ENCODE peak calls at places on chromosome X, in nine cellular contexts. K is sigmoid colon, U is transverse colon, H is H54, M is upper lobe of left lung, O is esophagus muscularis mucosa, A is uterus, G is tibial nerve, X is HepG2. J is an unnamed sample.
A peak's percentile ranks its signal among the peaks of the same experiment; 100 is the strongest.

GRCh38 chrX:93875621-93876282 is 201.7 kb downstream of the FAM133A start:
- DNase-seq in K (no peak), U (no peak), H (no peak), M (no peak), O (no peak), A (no peak), G (no peak), X (no peak), J (peak; percentile 0)

GRCh38 chrX:37993857-37994619 is 12.3 kb upstream of the SYTL5 start:
- DNase-seq in K (no peak), U (peak; percentile 68), H (no peak), M (no peak), O (no peak), A (no peak), G (no peak), X (peak; percentile 19), J (peak; percentile 2)

GRCh38 chrX:140190441-140191108 is 225.3 kb upstream of the CXorf66 start:
- DNase-seq in K (no peak), U (peak; percentile 7), H (no peak), M (no peak), O (no peak), A (no peak), G (no peak), X (no peak), J (no peak)

GRCh38 chrX:102835504-102836146 is 101.4 kb upstream of the RAB40AL start:
- DNase-seq in K (no peak), U (no peak), H (no peak), M (no peak), O (no peak), A (no peak), G (peak; percentile 5), X (peak; percentile 1), J (peak; percentile 62)

GRCh38 chrX:10296581-10296980 is 139.8 kb downstream of the CLCN4 start:
- DNase-seq in K (no peak), U (no peak), H (no peak), M (no peak), O (no peak), A (no peak), G (no peak), X (no peak), J (no peak)

GRCh38 chrX:55135171-55135570 is 46.4 kb downstream of the PAGE2 start:
- DNase-seq in K (no peak), U (peak; percentile 43), H (no peak), M (no peak), O (no peak), A (peak; percentile 16), G (peak; percentile 7), X (peak; percentile 39), J (peak; percentile 62)

GRCh38 chrX:148310402-148311200 is 189.8 kb upstream of the AFF2 start:
- DNase-seq in K (no peak), U (no peak), H (no peak), M (no peak), O (no peak), A (no peak), G (no peak), X (no peak), J (no peak)

GRCh38 chrX:153781428-153782047 is 697 bp downstream of the SRPK3 start:
- DNase-seq in K (no peak), U (no peak), H (no peak), M (no peak), O (no peak), A (no peak), G (no peak), X (no peak), J (no peak)

GRCh38 chrX:22748093-22748999 is 251.4 kb upstream of the DDX53 start:
- DNase-seq in K (no peak), U (peak; percentile 35), H (no peak), M (no peak), O (no peak), A (peak; percentile 27), G (peak; percentile 6), X (peak; percentile 13), J (peak; percentile 11)

GRCh38 chrX:15566244-15566643 is 34.5 kb downstream of the ACE2 start:
- DNase-seq in K (no peak), U (no peak), H (no peak), M (no peak), O (no peak), A (no peak), G (no peak), X (no peak), J (no peak)

GRCh38 chrX:141838016-141838415 is at the start of gene MAGEC3:
- DNase-seq in K (no peak), U (no peak), H (no peak), M (no peak), O (no peak), A (no peak), G (no peak), X (no peak), J (no peak)

GRCh38 chrX:6701085-6701484 is 166.2 kb upstream of the VCX3A start:
- DNase-seq in K (no peak), U (no peak), H (no peak), M (no peak), O (no peak), A (no peak), G (no peak), X (no peak), J (no peak)

GRCh38 chrX:154731881-154732280 is 19.0 kb downstream of the GAB3 start:
- DNase-seq in K (no peak), U (no peak), H (no peak), M (no peak), O (no peak), A (no peak), G (no peak), X (no peak), J (no peak)

GRCh38 chrX:155148724-155149537 is 67.3 kb upstream of the VBP1 start:
- DNase-seq in K (no peak), U (peak; percentile 15), H (no peak), M (no peak), O (no peak), A (no peak), G (peak; percentile 37), X (peak; percentile 15), J (peak; percentile 46)

GRCh38 chrX:134459683-134460004 is 321 bp upstream of the HPRT1 start:
- DNase-seq in K (no peak), U (no peak), H (no peak), M (no peak), O (no peak), A (no peak), G (no peak), X (peak; percentile 8), J (no peak)

GRCh38 chrX:16528620-16529019 is 121.3 kb upstream of the S100G start:
- DNase-seq in K (no peak), U (no peak), H (no peak), M (no peak), O (no peak), A (no peak), G (no peak), X (no peak), J (no peak)

GRCh38 chrX:49075347-49075746 is 1.5 kb upstream of the PRAF2 start:
- DNase-seq in K (no peak), U (no peak), H (no peak), M (no peak), O (no peak), A (no peak), G (no peak), X (no peak), J (peak; percentile 45)

GRCh38 chrX:49072712-49073095 is 1.1 kb downstream of the PRAF2 start:
- DNase-seq in K (no peak), U (no peak), H (no peak), M (no peak), O (no peak), A (no peak), G (no peak), X (no peak), J (no peak)

GRCh38 chrX:49071877-49072711 is 1.7 kb downstream of the PRAF2 start:
- DNase-seq in K (peak; percentile 94), U (peak; percentile 55), H (no peak), M (peak; percentile 88), O (no peak), A (peak; percentile 84), G (peak; percentile 68), X (no peak), J (peak; percentile 61)

GRCh38 chrX:49070988-49071387 is 2.8 kb downstream of the PRAF2 start:
- DNase-seq in K (no peak), U (no peak), H (no peak), M (no peak), O (no peak), A (no peak), G (no peak), X (no peak), J (no peak)

DNA sequence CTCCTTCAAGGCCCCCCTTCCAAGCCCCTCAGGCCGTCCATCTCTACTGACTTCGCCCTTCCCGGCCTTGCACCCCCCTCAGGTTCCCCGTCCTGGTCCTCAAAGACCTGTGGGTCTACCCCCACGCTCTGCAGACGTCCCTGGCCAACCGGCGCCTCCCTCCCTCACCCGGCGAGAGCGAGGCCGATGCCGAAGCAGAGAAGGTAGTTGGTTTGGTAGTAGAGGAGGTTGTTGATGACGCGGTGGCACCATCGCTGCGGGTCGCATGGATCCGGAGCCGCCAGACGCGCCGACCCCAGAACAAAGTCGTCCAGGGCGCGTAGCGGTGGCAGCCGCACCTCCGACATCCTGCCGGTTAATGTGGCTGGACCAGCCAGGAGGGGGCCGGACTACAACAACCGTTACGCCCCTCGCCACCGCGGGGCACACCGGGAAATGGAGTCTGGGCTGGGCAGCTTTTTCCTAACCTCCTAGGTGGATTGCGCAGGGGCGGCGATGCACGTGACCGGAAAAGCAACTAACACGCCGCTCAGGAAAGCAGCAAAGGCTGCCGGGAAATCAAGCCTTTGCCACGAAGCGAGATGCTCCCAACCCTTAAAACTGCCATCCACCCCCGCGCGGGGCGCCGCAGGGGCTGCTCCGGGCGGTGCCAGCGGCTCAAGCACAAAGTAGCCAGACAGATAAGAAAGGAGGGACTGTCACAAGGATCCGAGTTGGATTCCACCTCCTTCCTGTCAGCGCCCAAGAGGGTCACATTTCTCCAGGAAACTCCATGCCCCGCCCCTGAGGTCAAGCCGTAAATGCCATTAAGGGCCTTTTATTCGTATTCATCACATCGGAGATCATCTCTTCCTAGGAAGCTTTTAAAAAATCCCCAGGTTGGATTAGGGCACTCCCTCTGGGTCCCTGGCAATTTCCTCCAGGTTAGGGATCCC is at the start of gene PRAF2:
- DNase-seq in K (peak; percentile 97), U (peak; percentile 94), H (peak; percentile 60), M (peak; percentile 95), O (peak; percentile 96), A (peak; percentile 92), G (peak; percentile 89), X (no peak), J (peak; percentile 88)
- TF ChIP-seq POLR2A in K (no peak), U (peak; percentile 44), H (peak; percentile 81), M (no peak), O (no peak), A (peak; percentile 66), G (peak; percentile 58), X (no peak), J (peak; percentile 79)

GRCh38 chrX:150692837-150693781 is at the start of gene MTMR1:
- DNase-seq in K (peak; percentile 67), U (peak; percentile 42), H (no peak), M (peak; percentile 90), O (no peak), A (peak; percentile 39), G (no peak), X (no peak), J (peak; percentile 58)
- TF ChIP-seq POLR2A in K (no peak), U (no peak), H (no peak), M (peak; percentile 29), O (no peak), A (no peak), G (no peak), X (peak; percentile 56), J (no peak)

GRCh38 chrX:68498508-68499379 is at the start of gene YIPF6:
- DNase-seq in K (peak; percentile 90), U (peak; percentile 83), H (peak; percentile 61), M (peak; percentile 94), O (peak; percentile 88), A (peak; percentile 74), G (peak; percentile 59), X (peak; percentile 55), J (peak; percentile 86)
- TF ChIP-seq POLR2A in K (peak; percentile 71), U (peak; percentile 87), H (peak; percentile 93), M (peak; percentile 84), O (peak; percentile 28), A (peak; percentile 70), G (peak; percentile 78), X (peak; percentile 94), J (peak; percentile 98)

GRCh38 chrX:129905787-129906580 is at the start of gene UTP14A:
- DNase-seq in K (peak; percentile 95), U (peak; percentile 90), H (peak; percentile 60), M (peak; percentile 79), O (peak; percentile 94), A (peak; percentile 85), G (peak; percentile 75), X (peak; percentile 87), J (peak; percentile 92)
- TF ChIP-seq POLR2A in K (no peak), U (peak; percentile 36), H (peak; percentile 32), M (no peak), O (no peak), A (peak; percentile 11), G (peak; percentile 39), X (peak; percentile 67), J (peak; percentile 71)

J was measured in erythroblast.